ENCODE peak calls at places on chromosome 20, in six cellular contexts. One of them, this sample, is unnamed.

GRCh38 chr20:19769516-19769915 is 11.5 kb downstream of the RIN2 start:
- DNase-seq in BJ: no peak
- DNase-seq in tibial nerve: no peak
- DNase-seq in fibroblast of lung: no peak
- DNase-seq in heart left ventricle: no peak
- DNase-seq in endothelial cell of umbilical vein: no peak
- DNase-seq in this sample: no peak

GRCh38 chr20:43955244-43956191 is 40.9 kb downstream of the TOX2 start:
- DNase-seq in BJ: peak; percentile 90
- DNase-seq in tibial nerve: peak; percentile 16
- DNase-seq in fibroblast of lung: peak; percentile 94
- DNase-seq in heart left ventricle: no peak
- DNase-seq in endothelial cell of umbilical vein: peak; percentile 92
- DNase-seq in this sample: no peak

GRCh38 chr20:15951711-15952110 is 621.5 kb downstream of the KIF16B start:
- DNase-seq in BJ: no peak
- DNase-seq in tibial nerve: no peak
- DNase-seq in fibroblast of lung: no peak
- DNase-seq in heart left ventricle: no peak
- DNase-seq in endothelial cell of umbilical vein: no peak
- DNase-seq in this sample: no peak

GRCh38 chr20:35601021-35601973 is 14.3 kb upstream of the SPAG4 start:
- DNase-seq in BJ: no peak
- DNase-seq in tibial nerve: peak; percentile 55
- DNase-seq in fibroblast of lung: peak; percentile 72
- DNase-seq in heart left ventricle: peak; percentile 74
- DNase-seq in endothelial cell of umbilical vein: peak; percentile 79
- DNase-seq in this sample: peak; percentile 93

GRCh38 chr20:41029150-41029872 is 689 bp downstream of the TOP1 start:
- DNase-seq in BJ: no peak
- DNase-seq in tibial nerve: no peak
- DNase-seq in fibroblast of lung: no peak
- DNase-seq in heart left ventricle: peak; percentile 43
- DNase-seq in endothelial cell of umbilical vein: peak; percentile 54
- DNase-seq in this sample: peak; percentile 78

GRCh38 chr20:46803446-46804020 is 91.1 kb upstream of the EYA2 start:
- DNase-seq in BJ: no peak
- DNase-seq in tibial nerve: no peak
- DNase-seq in fibroblast of lung: no peak
- DNase-seq in heart left ventricle: no peak
- DNase-seq in endothelial cell of umbilical vein: no peak
- DNase-seq in this sample: no peak

GRCh38 chr20:17747431-17747846 is 47.7 kb downstream of the BANF2 start:
- DNase-seq in BJ: peak; percentile 43
- DNase-seq in tibial nerve: no peak
- DNase-seq in fibroblast of lung: peak; percentile 84
- DNase-seq in heart left ventricle: no peak
- DNase-seq in endothelial cell of umbilical vein: peak; percentile 85
- DNase-seq in this sample: no peak

GRCh38 chr20:7984192-7984591 is 35.4 kb downstream of the TMX4 start:
- DNase-seq in BJ: no peak
- DNase-seq in tibial nerve: no peak
- DNase-seq in fibroblast of lung: no peak
- DNase-seq in heart left ventricle: no peak
- DNase-seq in endothelial cell of umbilical vein: no peak
- DNase-seq in this sample: peak; percentile 46

GRCh38 chr20:1465470-1466210 is 1.0 kb downstream of the NSFL1C start:
- DNase-seq in BJ: no peak
- DNase-seq in tibial nerve: no peak
- DNase-seq in fibroblast of lung: no peak
- DNase-seq in heart left ventricle: no peak
- DNase-seq in endothelial cell of umbilical vein: no peak
- DNase-seq in this sample: no peak

GRCh38 chr20:9903048-9903651 is 64.3 kb upstream of the PAK5 start:
- DNase-seq in BJ: no peak
- DNase-seq in tibial nerve: no peak
- DNase-seq in fibroblast of lung: no peak
- DNase-seq in heart left ventricle: no peak
- DNase-seq in endothelial cell of umbilical vein: peak; percentile 11
- DNase-seq in this sample: peak; percentile 4

GRCh38 chr20:15242773-15243172 is 905.4 kb upstream of the FLRT3 start:
- DNase-seq in BJ: no peak
- DNase-seq in tibial nerve: no peak
- DNase-seq in fibroblast of lung: no peak
- DNase-seq in heart left ventricle: no peak
- DNase-seq in endothelial cell of umbilical vein: no peak
- DNase-seq in this sample: no peak

GRCh38 chr20:50193851-50194830 is 3.5 kb downstream of the CEBPB start:
- DNase-seq in BJ: no peak
- DNase-seq in tibial nerve: peak; percentile 48
- DNase-seq in fibroblast of lung: peak; percentile 41
- DNase-seq in heart left ventricle: no peak
- DNase-seq in endothelial cell of umbilical vein: no peak
- DNase-seq in this sample: peak; percentile 63

GRCh38 chr20:57342829-57343228 is 8.2 kb upstream of the RAE1 start:
- DNase-seq in BJ: peak; percentile 37
- DNase-seq in tibial nerve: no peak
- DNase-seq in fibroblast of lung: no peak
- DNase-seq in heart left ventricle: no peak
- DNase-seq in endothelial cell of umbilical vein: no peak
- DNase-seq in this sample: no peak

GRCh38 chr20:1241456-1241855 is 15.6 kb downstream of the RAD21L1 start:
- DNase-seq in BJ: no peak
- DNase-seq in tibial nerve: no peak
- DNase-seq in fibroblast of lung: no peak
- DNase-seq in heart left ventricle: no peak
- DNase-seq in endothelial cell of umbilical vein: no peak
- DNase-seq in this sample: no peak

GRCh38 chr20:40680560-40680959 is 8.5 kb downstream of the MAFB start:
- DNase-seq in BJ: no peak
- DNase-seq in tibial nerve: no peak
- DNase-seq in fibroblast of lung: no peak
- DNase-seq in heart left ventricle: no peak
- DNase-seq in endothelial cell of umbilical vein: no peak
- DNase-seq in this sample: no peak

DNA sequence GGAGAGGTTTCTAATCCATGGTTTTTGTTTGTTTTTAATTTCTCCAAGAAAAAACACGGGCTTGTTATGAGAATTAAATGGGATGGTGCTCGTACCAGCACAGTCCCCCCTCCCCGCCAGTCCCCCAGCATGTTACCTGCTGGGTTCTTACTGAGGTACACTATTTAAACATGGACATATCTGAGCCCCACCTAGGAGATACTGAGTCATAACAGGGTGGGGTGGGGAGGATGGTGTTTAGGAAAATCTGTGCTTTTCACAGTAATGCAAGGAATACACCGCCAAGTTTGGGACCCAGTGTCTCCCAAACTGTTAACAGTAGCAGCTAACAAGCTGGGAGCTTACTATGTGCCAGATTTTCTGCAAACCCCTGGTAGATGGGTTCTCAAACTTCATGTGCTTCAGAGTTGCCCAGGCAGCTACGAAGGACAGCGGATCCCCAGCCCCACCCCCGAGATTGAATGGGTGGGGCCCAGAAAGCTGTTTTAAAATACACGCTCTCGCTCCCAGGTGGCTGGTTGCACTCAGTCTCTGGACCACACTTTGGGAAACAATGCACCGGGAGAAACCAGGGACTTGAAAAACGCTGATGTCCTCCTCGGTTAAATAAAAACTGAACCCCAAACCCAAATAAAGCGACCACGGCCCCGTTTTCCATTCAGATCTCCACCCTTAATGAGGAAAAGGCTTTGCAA is 995 bp downstream of the ZFP64 start:
- DNase-seq in BJ: no peak
- DNase-seq in tibial nerve: peak; percentile 6
- DNase-seq in fibroblast of lung: peak; percentile 17
- DNase-seq in heart left ventricle: peak; percentile 29
- DNase-seq in endothelial cell of umbilical vein: peak; percentile 32
- DNase-seq in this sample: peak; percentile 57
- H3K4me3 ChIP-seq in BJ: peak overlapping the region; percentile 83
- H3K4me3 ChIP-seq in tibial nerve: peak overlapping the region; percentile 99
- H3K4me3 ChIP-seq in fibroblast of lung: peak overlapping the region; percentile 97
- H3K4me3 ChIP-seq in heart left ventricle: peak overlapping the region; percentile 90
- H3K4me3 ChIP-seq in endothelial cell of umbilical vein: peak overlapping the region; percentile 83
- H3K4me3 ChIP-seq in this sample: peak overlapping the region; percentile 91

GRCh38 chr20:32439132-32439829 is 81.2 kb downstream of the ASXL1 start:
- DNase-seq in BJ: peak; percentile 53
- DNase-seq in tibial nerve: no peak
- DNase-seq in fibroblast of lung: peak; percentile 29
- DNase-seq in heart left ventricle: no peak
- DNase-seq in endothelial cell of umbilical vein: no peak
- DNase-seq in this sample: peak; percentile 42

GRCh38 chr20:32440758-32441078 is 82.6 kb downstream of the ASXL1 start:
- DNase-seq in BJ: no peak
- DNase-seq in tibial nerve: no peak
- DNase-seq in fibroblast of lung: no peak
- DNase-seq in heart left ventricle: no peak
- DNase-seq in endothelial cell of umbilical vein: no peak
- DNase-seq in this sample: peak; percentile 27

GRCh38 chr20:32438331-32438858 is 80.3 kb downstream of the ASXL1 start:
- DNase-seq in BJ: no peak
- DNase-seq in tibial nerve: no peak
- DNase-seq in fibroblast of lung: no peak
- DNase-seq in heart left ventricle: no peak
- DNase-seq in endothelial cell of umbilical vein: no peak
- DNase-seq in this sample: peak; percentile 20

GRCh38 chr20:32441638-32442037 is 83.5 kb downstream of the ASXL1 start:
- DNase-seq in BJ: no peak
- DNase-seq in tibial nerve: no peak
- DNase-seq in fibroblast of lung: no peak
- DNase-seq in heart left ventricle: no peak
- DNase-seq in endothelial cell of umbilical vein: no peak
- DNase-seq in this sample: peak; percentile 30

GRCh38 chr20:32440069-32440757 is 82.1 kb downstream of the ASXL1 start:
- DNase-seq in BJ: no peak
- DNase-seq in tibial nerve: no peak
- DNase-seq in fibroblast of lung: no peak
- DNase-seq in heart left ventricle: no peak
- DNase-seq in endothelial cell of umbilical vein: no peak
- DNase-seq in this sample: peak; percentile 12
- H3K36me3 ChIP-seq in BJ: peaks cover 25% of the 10 kb centered on the region
- H3K36me3 ChIP-seq in tibial nerve: no peaks in the 10 kb centered on the region
- H3K36me3 ChIP-seq in fibroblast of lung: peaks cover 23% of the 10 kb centered on the region
- H3K36me3 ChIP-seq in heart left ventricle: peaks cover 86% of the 10 kb centered on the region
- H3K36me3 ChIP-seq in endothelial cell of umbilical vein: peaks cover 48% of the 10 kb centered on the region
- H3K36me3 ChIP-seq in this sample: peaks cover 1% of the 10 kb centered on the region

GRCh38 chr20:63230800-63231268 is 4.9 kb upstream of the BIRC7 start:
- DNase-seq in BJ: no peak
- DNase-seq in tibial nerve: peak; percentile 38
- DNase-seq in fibroblast of lung: peak; percentile 68
- DNase-seq in heart left ventricle: peak; percentile 50
- DNase-seq in endothelial cell of umbilical vein: peak; percentile 54
- DNase-seq in this sample: peak; percentile 88

GRCh38 chr20:63232235-63233060 is 3.3 kb upstream of the BIRC7 start:
- DNase-seq in BJ: peak; percentile 62
- DNase-seq in tibial nerve: no peak
- DNase-seq in fibroblast of lung: peak; percentile 93
- DNase-seq in heart left ventricle: no peak
- DNase-seq in endothelial cell of umbilical vein: peak; percentile 11
- DNase-seq in this sample: no peak

GRCh38 chr20:63226020-63226943 is 9.4 kb upstream of the BIRC7 start:
- DNase-seq in BJ: no peak
- DNase-seq in tibial nerve: no peak
- DNase-seq in fibroblast of lung: no peak
- DNase-seq in heart left ventricle: no peak
- DNase-seq in endothelial cell of umbilical vein: no peak
- DNase-seq in this sample: no peak

GRCh38 chr20:63227260-63227659 is 8.4 kb upstream of the BIRC7 start:
- DNase-seq in BJ: no peak
- DNase-seq in tibial nerve: no peak
- DNase-seq in fibroblast of lung: no peak
- DNase-seq in heart left ventricle: no peak
- DNase-seq in endothelial cell of umbilical vein: no peak
- DNase-seq in this sample: no peak

DNA sequence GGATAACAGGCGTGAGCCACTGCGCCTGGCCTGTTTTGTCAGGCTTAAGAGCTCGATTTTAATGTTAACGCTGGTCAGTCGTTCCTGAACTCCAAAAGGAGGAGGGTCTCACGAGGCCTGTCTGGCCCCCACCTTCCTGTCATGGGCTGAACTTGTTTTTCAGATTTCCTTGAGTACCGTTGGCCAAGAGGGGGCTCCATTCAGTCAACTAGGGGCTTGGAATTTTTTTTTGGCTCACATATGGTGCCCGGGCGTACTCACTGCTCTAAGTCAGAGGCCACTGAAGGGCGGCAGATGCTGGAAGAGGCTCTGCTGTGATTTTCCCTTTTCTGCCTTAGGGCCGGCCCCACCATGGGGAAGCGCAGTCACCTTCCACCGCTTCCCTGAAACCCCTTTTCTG is 6.9 kb upstream of the BIRC7 start:
- DNase-seq in BJ: no peak
- DNase-seq in tibial nerve: no peak
- DNase-seq in fibroblast of lung: no peak
- DNase-seq in heart left ventricle: no peak
- DNase-seq in endothelial cell of umbilical vein: no peak
- DNase-seq in this sample: no peak
- H3K27me3 ChIP-seq in BJ: no peaks in the 10 kb centered on the region
- H3K27me3 ChIP-seq in tibial nerve: no peaks in the 10 kb centered on the region
- H3K27me3 ChIP-seq in fibroblast of lung: peaks cover 7% of the 10 kb centered on the region
- H3K27me3 ChIP-seq in heart left ventricle: no peaks in the 10 kb centered on the region
- H3K27me3 ChIP-seq in endothelial cell of umbilical vein: peaks cover 10% of the 10 kb centered on the region
- H3K27me3 ChIP-seq in this sample: no peaks in the 10 kb centered on the region

GRCh38 chr20:47857142-47857993 is 72.1 kb upstream of the SULF2 start:
- DNase-seq in BJ: no peak
- DNase-seq in tibial nerve: no peak
- DNase-seq in fibroblast of lung: no peak
- DNase-seq in heart left ventricle: peak; percentile 47
- DNase-seq in endothelial cell of umbilical vein: no peak
- DNase-seq in this sample: peak; percentile 52
- H3K4me3 ChIP-seq in BJ: no peak overlapping the region
- H3K4me3 ChIP-seq in tibial nerve: no peak overlapping the region
- H3K4me3 ChIP-seq in fibroblast of lung: no peak overlapping the region
- H3K4me3 ChIP-seq in heart left ventricle: no peak overlapping the region
- H3K4me3 ChIP-seq in endothelial cell of umbilical vein: no peak overlapping the region
- H3K4me3 ChIP-seq in this sample: no peak overlapping the region

This sample was measured in H7.